ENCODE peak calls at places on chromosomes 6 and 20, in seven cellular contexts. F is NCI-H82; Y is A549; W is activated T-helper 1 cell treated with anti-CD3 and anti-CD28 coated beads, Interleukin-12 subunit alpha, Interleukin-12 subunit beta, Interleukin-2, Interleukin-4 antibody, amounts not matched to agents 30 ng/mL and 10 ng/mL and 1 ng/mL, durations not matched to agents 14 hours and 24 hours and 36 hours; G is HAP-1; I is lower leg skin; P is activated CD8-positive, alpha-beta memory T cell treated with anti-CD3 and anti-CD28 coated beads for 1 hour. Z is an unnamed sample.

GRCh38 chr6:89564752-89565427 is 73.7 kb downstream of the LYRM2 start:
- DNase-seq in G (no peak), P (no peak), F (no peak), Y (no peak), W (no peak), I (no peak), Z (no peak)

GRCh38 chr20:63141531-63141930 is 74.4 kb downstream of the YTHDF1 start:
- DNase-seq in Y (no peak), P (no peak), F (no peak), I (no peak), G (no peak), W (no peak), Z (no peak)

GRCh38 chr6:170306324-170307079 is at the start of gene FAM120B:
- DNase-seq in P (peak; percentile 88), I (peak; percentile 99), G (peak; percentile 95), F (peak; percentile 96), W (peak; percentile 97), Y (peak; percentile 91), Z (peak; percentile 93)

GRCh38 chr20:5135363-5136012 is 8.7 kb downstream of the CDS2 start:
- DNase-seq in I (no peak), G (no peak), F (no peak), Y (no peak), P (no peak), W (no peak), Z (peak; percentile 55)

GRCh38 chr20:5781798-5782750 is 31.9 kb downstream of the SHLD1 start:
- DNase-seq in Y (peak; percentile 69), P (no peak), W (no peak), I (peak; percentile 23), G (no peak), F (no peak), Z (no peak)

GRCh38 chr6:109515781-109516409 is 32.9 kb upstream of the ZBTB24 start:
- DNase-seq in Y (no peak), P (no peak), F (no peak), I (no peak), G (no peak), W (no peak), Z (no peak)

GRCh38 chr6:51184046-51184445 is 365.4 kb downstream of the TFAP2B start:
- DNase-seq in F (peak; percentile 96), Y (no peak), G (no peak), W (no peak), P (no peak), I (no peak), Z (no peak)

GRCh38 chr20:3751664-3752385 is 15.7 kb downstream of the ADISSP start:
- DNase-seq in F (peak; percentile 84), W (peak; percentile 14), Y (peak; percentile 48), P (no peak), G (no peak), I (no peak), Z (peak; percentile 92)

GRCh38 chr20:53608456-53609413 is 15.1 kb upstream of the ZNF217 start:
- DNase-seq in G (peak; percentile 64), I (peak; percentile 87), F (no peak), Y (no peak), W (no peak), P (no peak), Z (peak; percentile 71)

GRCh38 chr20:20457392-20458126 is 89.7 kb downstream of the INSM1 start:
- DNase-seq in W (no peak), P (no peak), I (no peak), F (no peak), Y (no peak), G (no peak), Z (no peak)

GRCh38 chr6:89411019-89411268 is 1.1 kb downstream of the RRAGD start:
- DNase-seq in F (peak; percentile 46), I (no peak), Y (no peak), P (no peak), G (peak; percentile 57), W (no peak), Z (no peak)

GRCh38 chr6:137013031-137013430 is 31.7 kb downstream of the IL20RA start:
- DNase-seq in W (no peak), F (no peak), I (no peak), P (no peak), Y (no peak), G (no peak), Z (no peak)

GRCh38 chr6:36239710-36240256 is 30.1 kb upstream of the PNPLA1 start:
- DNase-seq in W (no peak), I (no peak), Y (no peak), G (no peak), P (no peak), F (no peak), Z (no peak)

GRCh38 chr6:137904822-137905617 is 38.0 kb downstream of the TNFAIP3 start:
- DNase-seq in I (no peak), Y (no peak), W (no peak), F (no peak), P (no peak), G (no peak), Z (no peak)

GRCh38 chr20:32189691-32190607 is 17.6 kb downstream of the PLAGL2 start:
- DNase-seq in I (peak; percentile 88), Y (no peak), P (no peak), G (no peak), F (peak; percentile 67), W (no peak), Z (peak; percentile 89)

GRCh38 chr6:20238688-20239587 is 26.7 kb upstream of the MBOAT1 start:
- DNase-seq in F (no peak), G (no peak), P (no peak), W (no peak), I (no peak), Y (no peak), Z (peak; percentile 55)

GRCh38 chr20:8709627-8710026 is 359.3 kb upstream of the PLCB4 start:
- DNase-seq in I (no peak), G (no peak), Y (no peak), W (no peak), P (no peak), F (no peak), Z (no peak)

GRCh38 chr20:40718214-40718949 is 29.3 kb upstream of the MAFB start:
- DNase-seq in P (no peak), Y (no peak), F (no peak), I (no peak), W (no peak), G (no peak), Z (no peak)

GRCh38 chr6:152212437-152212836 is 405.0 kb downstream of the ESR1 start:
- DNase-seq in G (no peak), W (no peak), I (no peak), P (no peak), Y (no peak), F (no peak), Z (no peak)

GRCh38 chr6:25564953-25565352 is 87.1 kb upstream of the SCGN start:
- DNase-seq in G (no peak), W (no peak), I (no peak), F (no peak), P (no peak), Y (no peak), Z (no peak)

GRCh38 chr6:51049288-51049982 is 230.8 kb downstream of the TFAP2B start:
- DNase-seq in W (no peak), Y (no peak), I (no peak), F (no peak), P (no peak), G (no peak), Z (no peak)

GRCh38 chr6:158707120-158707519 is 57.3 kb downstream of the SYTL3 start:
- DNase-seq in F (no peak), P (no peak), I (peak; percentile 68), Y (peak; percentile 60), G (no peak), W (no peak), Z (peak; percentile 89)

Z was measured in endodermal cell.